ENCODE peak calls at places on chromosome 17, in nine cellular contexts. I, L, Y, F, Z, D, P, G and M are unnamed samples.

GRCh38 chr17:81520021-81520894 is 7.7 kb upstream of the ACTG1 start:
- DNase-seq in P (no peak), F (no peak), L (no peak), Y (no peak), D (no peak), Z (no peak), G (no peak), I (no peak), M (no peak)

GRCh38 chr17:16486373-16487250 is 5.4 kb downstream of the LRRC75A start:
- DNase-seq in Z (peak), G (no peak), D (peak), Y (peak), P (no peak), F (peak), I (no peak), L (peak), M (peak)

GRCh38 chr17:229945-230235 is 48.4 kb upstream of the DOC2B start:
- DNase-seq in G (no peak), P (no peak), F (no peak), Y (no peak), D (no peak), L (no peak), I (no peak), Z (no peak), M (no peak)

GRCh38 chr17:19359856-19360255 is 2.7 kb downstream of the B9D1 start:
- DNase-seq in Y (no peak), G (no peak), P (no peak), L (no peak), Z (no peak), D (no peak), I (no peak), F (no peak), M (no peak)

GRCh38 chr17:62822080-62822904 is 14.2 kb upstream of the MARCHF10 start:
- DNase-seq in F (no peak), L (no peak), D (no peak), I (no peak), G (no peak), Z (peak), P (no peak), Y (peak), M (no peak)

GRCh38 chr17:42521036-42521435 is 15.0 kb upstream of the NAGLU start:
- DNase-seq in D (no peak), Z (no peak), L (no peak), G (no peak), Y (no peak), F (no peak), P (no peak), I (no peak), M (no peak)

GRCh38 chr17:20092973-20093626 is 83.9 kb downstream of the SPECC1 start:
- DNase-seq in Z (no peak), D (no peak), Y (no peak), F (no peak), P (no peak), I (no peak), G (no peak), L (no peak), M (no peak)

GRCh38 chr17:57866723-57867122 is 16.9 kb upstream of the MRPS23 start:
- DNase-seq in I (no peak), Y (no peak), P (no peak), D (no peak), Z (no peak), L (no peak), F (no peak), G (no peak), M (no peak)

GRCh38 chr17:45686250-45686649 is 97.9 kb upstream of the CRHR1 start:
- DNase-seq in Y (no peak), Z (no peak), P (no peak), I (no peak), D (no peak), F (no peak), L (no peak), G (no peak), M (no peak)

GRCh38 chr17:74457146-74457819 is 9.2 kb upstream of the CD300A start:
- DNase-seq in P (peak), Y (peak), L (peak), I (peak), D (peak), Z (peak), G (peak), F (peak), M (peak)

DNA sequence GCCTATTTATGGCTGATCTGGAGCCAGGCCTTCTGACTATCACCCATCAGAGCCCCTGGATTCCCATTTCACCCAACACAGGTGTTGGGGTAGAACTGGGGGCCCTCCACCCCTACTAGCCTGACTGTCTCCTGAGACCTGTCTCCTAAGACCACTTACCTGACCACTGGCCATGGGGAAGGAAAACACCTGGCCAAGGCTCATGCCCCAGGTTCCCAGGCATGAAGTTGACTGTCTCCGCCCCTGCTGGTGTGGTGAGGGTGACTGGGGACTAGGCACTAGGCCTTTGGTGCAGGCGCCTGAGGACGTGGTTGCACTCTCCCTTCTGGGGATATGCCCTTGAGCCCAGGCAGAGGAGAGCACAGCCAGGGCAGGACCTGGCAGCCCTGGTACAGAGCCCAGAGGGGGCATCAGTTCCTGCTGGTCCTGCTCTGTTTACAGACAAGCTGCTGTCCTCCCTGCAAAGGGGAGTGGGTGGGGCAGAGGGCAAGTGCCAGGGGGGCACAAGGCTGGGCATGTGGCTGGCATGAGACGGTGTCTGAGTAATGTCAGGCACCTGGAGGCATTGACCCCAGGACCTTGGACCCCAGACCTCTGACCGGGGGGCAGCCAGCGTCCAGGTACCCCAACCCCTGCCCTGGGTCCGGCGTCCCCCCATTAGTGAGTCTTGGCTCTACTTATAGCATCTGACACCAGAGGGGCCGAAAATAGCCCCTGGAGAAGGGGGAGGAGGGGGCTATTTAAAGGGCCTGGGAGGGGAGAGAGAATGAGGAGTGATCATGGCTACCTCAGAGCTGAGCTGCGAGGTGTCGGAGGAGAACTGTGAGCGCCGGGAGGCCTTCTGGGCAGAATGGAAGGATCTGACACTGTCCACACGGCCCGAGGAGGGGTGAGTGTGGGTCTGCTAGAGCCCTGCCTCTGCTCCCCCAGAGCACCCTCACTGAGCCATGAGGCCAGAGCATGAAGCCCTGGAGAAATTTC is at the start of gene TCAP:
- DNase-seq in P (no peak), G (no peak), Z (no peak), D (no peak), L (no peak), I (no peak), F (no peak), Y (no peak), M (no peak)
- H3K4me3 ChIP-seq in P (no peak), G (no peak), Z (no peak), D (no peak), L (no peak), I (no peak), F (no peak), Y (no peak), M (no peak)

DNA sequence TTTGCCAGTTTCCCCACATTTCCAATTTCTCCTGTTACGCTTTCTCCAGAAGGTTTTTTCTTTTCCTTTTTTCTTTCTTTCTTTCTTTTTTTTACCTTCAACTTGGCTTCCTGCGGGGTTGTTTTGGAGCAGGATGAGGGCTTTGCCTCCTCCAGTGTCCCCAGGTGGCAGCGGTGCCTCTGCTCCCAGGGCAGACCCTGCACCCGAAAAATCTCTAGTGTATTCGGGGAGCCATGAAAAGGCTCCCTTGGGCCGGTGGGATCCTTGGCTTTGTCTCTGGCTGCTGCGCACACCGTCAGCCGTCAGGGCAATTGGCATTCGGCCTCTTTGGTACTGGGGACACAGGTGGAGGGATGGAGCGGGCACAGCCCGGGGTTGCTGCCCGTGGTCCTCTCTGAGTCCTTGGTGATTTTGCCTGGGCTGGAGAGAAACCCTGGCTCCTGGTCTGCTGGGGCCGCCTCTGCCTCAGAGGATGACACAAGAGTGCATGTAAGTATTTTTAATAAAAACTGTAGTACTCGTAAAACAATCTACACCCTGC is 846 bp downstream of the ITGB3 start:
- DNase-seq in I (no peak), G (no peak), P (no peak), F (no peak), Z (no peak), L (no peak), Y (peak), D (no peak), M (no peak)
- H3K4me3 ChIP-seq in I (peak), G (peak), P (peak), F (peak), Z (peak), L (peak), Y (peak), D (peak), M (peak)

DNA sequence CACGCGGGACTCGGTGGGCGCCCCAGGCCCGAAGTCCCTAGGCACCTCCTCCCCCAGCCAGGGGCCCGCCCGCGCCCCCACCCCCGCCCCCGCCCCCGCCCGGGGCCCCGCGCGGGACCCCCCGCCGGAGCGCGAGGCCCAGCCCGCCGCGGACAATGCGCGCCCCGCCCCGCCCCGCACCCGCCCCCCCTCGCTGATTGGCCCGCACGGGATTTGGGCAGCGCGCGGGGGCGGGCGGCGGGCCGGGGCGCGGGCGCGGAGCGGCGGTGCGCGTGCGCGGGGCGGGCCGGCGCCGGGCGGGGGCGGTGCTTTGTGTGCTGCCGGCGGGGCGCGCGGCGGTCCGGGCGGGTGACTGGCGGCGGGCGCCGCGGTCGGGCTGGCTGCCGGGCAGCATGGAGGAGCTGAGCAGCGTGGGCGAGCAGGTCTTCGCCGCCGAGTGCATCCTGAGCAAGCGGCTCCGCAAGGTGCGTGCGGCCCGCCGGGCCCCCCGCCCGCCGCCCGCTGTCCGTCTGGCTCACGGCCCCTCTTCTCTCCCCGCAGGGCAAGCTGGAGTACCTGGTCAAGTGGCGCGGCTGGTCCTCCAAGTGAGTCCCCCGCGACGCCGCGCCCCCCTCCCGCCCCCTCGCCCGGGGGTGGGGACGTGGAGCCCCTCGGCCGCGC is at the start of gene CBX2:
- DNase-seq in P (peak), F (peak), I (peak), Y (peak), G (peak), L (no peak), Z (peak), D (peak), M (peak)
- H3K4me3 ChIP-seq in P (peak), F (peak), I (peak), Y (peak), G (peak), L (peak), Z (peak), D (peak), M (peak)

GRCh38 chr17:59432657-59433056 is 101.2 kb downstream of the YPEL2 start:
- DNase-seq in G (no peak), I (no peak), D (no peak), L (no peak), P (no peak), Y (no peak), F (no peak), Z (no peak), M (no peak)

GRCh38 chr17:59436900-59437299 is 105.4 kb downstream of the YPEL2 start:
- DNase-seq in D (no peak), Z (no peak), Y (no peak), F (no peak), L (no peak), I (no peak), G (no peak), P (no peak), M (no peak)

GRCh38 chr17:59437766-59438165 is 106.3 kb downstream of the YPEL2 start:
- DNase-seq in D (no peak), P (no peak), Z (no peak), F (no peak), Y (no peak), L (no peak), G (no peak), I (no peak), M (no peak)

GRCh38 chr17:59434429-59434828 is 103.0 kb downstream of the YPEL2 start:
- DNase-seq in Y (no peak), G (no peak), F (no peak), Z (no peak), L (no peak), D (no peak), I (no peak), P (no peak), M (no peak)

DNA sequence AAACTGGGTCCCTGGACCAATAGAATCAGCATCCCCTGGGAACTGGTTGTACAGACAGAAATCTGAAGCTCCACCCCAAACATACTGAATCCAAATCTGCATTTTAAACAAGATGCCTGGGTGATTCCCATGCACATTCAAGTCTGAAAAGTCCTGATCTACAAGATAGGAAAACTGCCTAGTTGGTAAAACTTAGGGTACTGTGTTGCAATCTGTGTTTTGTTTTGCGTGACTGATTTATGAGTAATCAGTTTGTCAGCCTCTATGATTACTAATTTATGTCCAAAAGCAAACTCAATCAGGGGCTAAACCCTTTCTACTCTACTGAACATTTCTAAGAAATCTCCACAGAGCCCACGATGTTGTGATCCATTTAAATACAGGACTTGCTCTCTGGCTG is 103.8 kb downstream of the YPEL2 start:
- DNase-seq in Y (peak), L (no peak), D (no peak), Z (peak), P (no peak), F (no peak), I (no peak), G (no peak), M (peak)
- H3K4me3 ChIP-seq in Y (no peak), L (no peak), D (no peak), Z (no peak), P (no peak), F (peak), I (no peak), G (no peak), M (no peak)

GRCh38 chr17:30228011-30228410 is 7.5 kb downstream of the SLC6A4 start:
- DNase-seq in L (no peak), I (no peak), F (no peak), Z (no peak), G (no peak), P (no peak), D (no peak), Y (no peak), M (no peak)

GRCh38 chr17:30229012-30229411 is 6.5 kb downstream of the SLC6A4 start:
- DNase-seq in D (no peak), Y (no peak), F (no peak), P (no peak), L (no peak), G (no peak), Z (no peak), I (no peak), M (peak)

GRCh38 chr17:30232822-30233427 is 2.6 kb downstream of the SLC6A4 start:
- DNase-seq in F (no peak), Y (no peak), I (no peak), Z (no peak), P (no peak), G (no peak), D (no peak), L (no peak), M (no peak)

GRCh38 chr17:30232015-30232821 is 3.3 kb downstream of the SLC6A4 start:
- DNase-seq in L (no peak), Y (no peak), Z (no peak), G (no peak), D (no peak), F (no peak), P (no peak), I (no peak), M (no peak)

DNA sequence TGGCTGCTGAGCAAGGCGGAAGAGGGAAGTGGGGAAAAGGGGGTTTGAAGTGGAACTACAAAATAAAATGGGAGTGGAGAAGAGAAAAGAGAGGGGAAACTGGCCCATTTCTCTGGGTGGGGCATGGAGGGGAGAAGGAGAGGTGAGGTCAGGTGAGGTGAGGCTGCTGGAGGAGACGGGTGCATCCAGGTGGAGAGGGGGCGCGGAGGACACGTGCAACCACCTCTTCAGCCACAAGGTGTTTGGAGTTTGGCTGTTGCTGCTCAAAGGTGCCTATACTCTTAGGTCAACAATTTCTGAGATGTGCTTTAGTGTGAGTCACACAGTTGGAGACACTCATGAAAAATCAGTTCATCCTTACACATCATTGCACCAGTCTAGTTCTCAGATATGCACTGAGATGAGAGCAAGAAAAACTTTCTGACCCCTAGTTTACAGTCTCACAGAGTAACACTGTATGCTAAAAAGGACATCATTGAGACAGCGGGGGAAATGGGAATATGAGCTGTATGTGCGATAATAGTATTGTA is 4.8 kb downstream of the SLC6A4 start:
- DNase-seq in D (no peak), P (no peak), Z (no peak), L (no peak), I (no peak), Y (no peak), F (no peak), G (no peak), M (peak)
- H3K4me3 ChIP-seq in D (no peak), P (no peak), Z (no peak), L (no peak), I (no peak), Y (no peak), F (no peak), G (no peak), M (no peak)

GRCh38 chr17:66542183-66542966 is 240.0 kb downstream of the PRKCA start:
- DNase-seq in Y (peak), Z (peak), G (no peak), D (no peak), L (no peak), I (no peak), P (peak), F (no peak), M (no peak)

GRCh38 chr17:66538776-66539175 is 236.4 kb downstream of the PRKCA start:
- DNase-seq in Z (no peak), P (no peak), D (no peak), F (no peak), L (no peak), I (no peak), G (no peak), Y (no peak), M (no peak)

GRCh38 chr17:66541461-66542182 is 239.2 kb downstream of the PRKCA start:
- DNase-seq in L (no peak), G (no peak), D (peak), I (no peak), F (no peak), P (peak), Y (no peak), Z (peak), M (no peak)

GRCh38 chr17:66537518-66537917 is 235.1 kb downstream of the PRKCA start:
- DNase-seq in P (no peak), F (no peak), Y (no peak), Z (no peak), L (no peak), D (no peak), G (no peak), I (no peak), M (no peak)

GRCh38 chr17:66540131-66540781 is 237.8 kb downstream of the PRKCA start:
- DNase-seq in Z (peak), F (no peak), G (peak), Y (peak), P (peak), D (no peak), L (no peak), I (no peak), M (peak)
- H3K4me3 ChIP-seq in Z (peak), F (no peak), G (peak), Y (peak), P (no peak), D (no peak), L (peak), I (no peak), M (no peak)

GRCh38 chr17:31390748-31391495 is 553 bp upstream of the RAB11FIP4 start:
- DNase-seq in D (no peak), P (no peak), L (no peak), Y (no peak), G (no peak), Z (no peak), I (no peak), F (no peak), M (no peak)
- H3K4me3 ChIP-seq in D (peak), P (no peak), L (peak), Y (peak), G (peak), Z (peak), I (no peak), F (peak), M (peak)